ENCODE peak calls at places on chromosomes 16 and 17, in four cellular contexts. R, A, V and T are unnamed samples.
A peak's percentile ranks its signal among the peaks of the same experiment; 100 is the strongest.

GRCh38 chr17:45900136-45900535 is 5.8 kb downstream of the MAPT start:
- DNase-seq in R (no peak), A (no peak), V (no peak), T (no peak)

GRCh38 chr17:49457564-49458535 is 37.2 kb upstream of the NGFR start:
- DNase-seq in R (no peak), A (no peak), V (no peak), T (no peak)

GRCh38 chr17:83155128-83156081 is 76.0 kb downstream of the METRNL start:
- DNase-seq in R (no peak), A (peak; percentile 73), V (peak; percentile 95), T (peak; percentile 92)

GRCh38 chr17:8963665-8964258 is 1.7 kb downstream of the PIK3R5 start:
- DNase-seq in R (no peak), A (no peak), V (no peak), T (no peak)

GRCh38 chr16:74586948-74587347 is 20.0 kb downstream of the GLG1 start:
- DNase-seq in R (no peak), A (no peak), V (no peak), T (no peak)

GRCh38 chr17:7523033-7523432 is 25.8 kb upstream of the TNFSF12 start:
- DNase-seq in R (no peak), A (peak; percentile 29), V (peak; percentile 13), T (no peak)

GRCh38 chr17:1058423-1059130 is 61.6 kb downstream of the TIMM22 start:
- DNase-seq in R (no peak), A (peak; percentile 60), V (peak; percentile 44), T (peak; percentile 72)

GRCh38 chr17:40323317-40323716 is 14.3 kb downstream of the RARA start:
- DNase-seq in R (no peak), A (peak; percentile 64), V (no peak), T (no peak)

GRCh38 chr17:78337244-78338109 is 22.4 kb downstream of the SOCS3 start:
- DNase-seq in R (no peak), A (peak; percentile 75), V (peak; percentile 97), T (no peak)

GRCh38 chr17:45149669-45150603 is 1.7 kb downstream of the HEXIM1 start:
- DNase-seq in R (no peak), A (peak; percentile 92), V (peak; percentile 59), T (peak; percentile 85)

GRCh38 chr17:57455063-57455914 is 199.0 kb downstream of the MSI2 start:
- DNase-seq in R (no peak), A (no peak), V (no peak), T (no peak)

GRCh38 chr16:50605733-50606430 is 57.7 kb downstream of the NKD1 start:
- DNase-seq in R (no peak), A (no peak), V (no peak), T (no peak)

GRCh38 chr17:7133424-7133823 is 18.8 kb upstream of the ASGR2 start:
- DNase-seq in R (no peak), A (no peak), V (no peak), T (no peak)